ENCODE peak calls at places on chromosomes 2 and 18, in five cellular contexts. One of them, this sample, is unnamed.

GRCh38 chr18:12304351-12305210 is 3.5 kb upstream of the TUBB6 start:
- DNase-seq in OCI-LY7: no peak
- DNase-seq in coronary artery: peak; percentile 71
- DNase-seq in adrenal gland: no peak
- DNase-seq in fibroblast of villous mesenchyme: no peak
- DNase-seq in this sample: no peak

GRCh38 chr2:11498543-11499034 is 32.6 kb upstream of the E2F6 start:
- DNase-seq in fibroblast of villous mesenchyme: no peak
- DNase-seq in adrenal gland: peak; percentile 94
- DNase-seq in coronary artery: no peak
- DNase-seq in OCI-LY7: no peak
- DNase-seq in this sample: no peak

GRCh38 chr18:31603335-31603734 is 11.7 kb downstream of the TTR start:
- DNase-seq in coronary artery: no peak
- DNase-seq in fibroblast of villous mesenchyme: no peak
- DNase-seq in OCI-LY7: no peak
- DNase-seq in adrenal gland: peak; percentile 33
- DNase-seq in this sample: no peak

GRCh38 chr18:56316727-56317126 is 321.7 kb downstream of the TXNL1 start:
- DNase-seq in coronary artery: no peak
- DNase-seq in fibroblast of villous mesenchyme: no peak
- DNase-seq in adrenal gland: no peak
- DNase-seq in OCI-LY7: no peak
- DNase-seq in this sample: no peak

GRCh38 chr2:8537572-8538155 is 144.2 kb upstream of the ID2 start:
- DNase-seq in fibroblast of villous mesenchyme: no peak
- DNase-seq in OCI-LY7: no peak
- DNase-seq in adrenal gland: no peak
- DNase-seq in coronary artery: no peak
- DNase-seq in this sample: no peak

GRCh38 chr2:28411956-28412609 is 19.4 kb downstream of the FOSL2 start:
- DNase-seq in OCI-LY7: no peak
- DNase-seq in fibroblast of villous mesenchyme: no peak
- DNase-seq in coronary artery: no peak
- DNase-seq in adrenal gland: peak; percentile 27
- DNase-seq in this sample: no peak

GRCh38 chr18:44682181-44682870 is 1.6 kb downstream of the SETBP1 start:
- DNase-seq in OCI-LY7: no peak
- DNase-seq in fibroblast of villous mesenchyme: no peak
- DNase-seq in adrenal gland: no peak
- DNase-seq in coronary artery: no peak
- DNase-seq in this sample: no peak

GRCh38 chr2:96103388-96103705 is 13.0 kb downstream of the ADRA2B start:
- DNase-seq in adrenal gland: no peak
- DNase-seq in OCI-LY7: no peak
- DNase-seq in fibroblast of villous mesenchyme: no peak
- DNase-seq in coronary artery: peak; percentile 61
- DNase-seq in this sample: no peak

GRCh38 chr2:74690571-74690970 is 36.5 kb downstream of the SEMA4F start:
- DNase-seq in adrenal gland: peak; percentile 46
- DNase-seq in fibroblast of villous mesenchyme: peak; percentile 77
- DNase-seq in coronary artery: no peak
- DNase-seq in OCI-LY7: peak; percentile 62
- DNase-seq in this sample: peak; percentile 82

GRCh38 chr18:55833543-55833942 is 245.6 kb upstream of the TCF4 start:
- DNase-seq in fibroblast of villous mesenchyme: peak; percentile 97
- DNase-seq in OCI-LY7: no peak
- DNase-seq in coronary artery: no peak
- DNase-seq in adrenal gland: no peak
- DNase-seq in this sample: peak; percentile 95

GRCh38 chr18:45850021-45850420 is 24.5 kb downstream of the SIGLEC15 start:
- DNase-seq in adrenal gland: no peak
- DNase-seq in fibroblast of villous mesenchyme: no peak
- DNase-seq in OCI-LY7: no peak
- DNase-seq in coronary artery: no peak
- DNase-seq in this sample: peak; percentile 19

GRCh38 chr18:45863469-45863868 is 38.0 kb downstream of the SIGLEC15 start:
- DNase-seq in coronary artery: no peak
- DNase-seq in OCI-LY7: no peak
- DNase-seq in adrenal gland: no peak
- DNase-seq in fibroblast of villous mesenchyme: no peak
- DNase-seq in this sample: no peak

GRCh38 chr2:177187631-177188312 is 24.8 kb upstream of the HNRNPA3 start:
- DNase-seq in coronary artery: no peak
- DNase-seq in fibroblast of villous mesenchyme: peak; percentile 71
- DNase-seq in OCI-LY7: no peak
- DNase-seq in adrenal gland: no peak
- DNase-seq in this sample: peak; percentile 39

GRCh38 chr2:224195954-224196571 is 157.0 kb upstream of the SERPINE2 start:
- DNase-seq in fibroblast of villous mesenchyme: no peak
- DNase-seq in coronary artery: no peak
- DNase-seq in OCI-LY7: no peak
- DNase-seq in adrenal gland: peak; percentile 26
- DNase-seq in this sample: peak; percentile 34

GRCh38 chr2:174597347-174598047 is at the start of gene WIPF1:
- DNase-seq in fibroblast of villous mesenchyme: peak; percentile 84
- DNase-seq in coronary artery: no peak
- DNase-seq in OCI-LY7: peak; percentile 84
- DNase-seq in adrenal gland: peak; percentile 64
- DNase-seq in this sample: peak; percentile 82

GRCh38 chr2:217934321-217935131 is 68.3 kb downstream of the TNS1 start:
- DNase-seq in coronary artery: peak; percentile 92
- DNase-seq in adrenal gland: peak; percentile 80
- DNase-seq in fibroblast of villous mesenchyme: peak; percentile 73
- DNase-seq in OCI-LY7: no peak
- DNase-seq in this sample: peak; percentile 91

GRCh38 chr2:217935245-217935879 is 67.4 kb downstream of the TNS1 start:
- DNase-seq in fibroblast of villous mesenchyme: peak; percentile 76
- DNase-seq in adrenal gland: no peak
- DNase-seq in coronary artery: no peak
- DNase-seq in OCI-LY7: no peak
- DNase-seq in this sample: peak; percentile 87

GRCh38 chr2:217932661-217933325 is 70.0 kb downstream of the TNS1 start:
- DNase-seq in adrenal gland: peak; percentile 81
- DNase-seq in OCI-LY7: no peak
- DNase-seq in fibroblast of villous mesenchyme: no peak
- DNase-seq in coronary artery: no peak
- DNase-seq in this sample: peak; percentile 73

GRCh38 chr2:217931846-217932560 is 70.8 kb downstream of the TNS1 start:
- DNase-seq in OCI-LY7: no peak
- DNase-seq in adrenal gland: no peak
- DNase-seq in coronary artery: no peak
- DNase-seq in fibroblast of villous mesenchyme: no peak
- DNase-seq in this sample: no peak

GRCh38 chr2:217933326-217933993 is 69.3 kb downstream of the TNS1 start:
- DNase-seq in coronary artery: no peak
- DNase-seq in fibroblast of villous mesenchyme: no peak
- DNase-seq in adrenal gland: no peak
- DNase-seq in OCI-LY7: no peak
- DNase-seq in this sample: no peak
- H3K4me3 ChIP-seq in coronary artery: peak overlapping the region; percentile 99
- H3K4me3 ChIP-seq in fibroblast of villous mesenchyme: no peak overlapping the region
- H3K4me3 ChIP-seq in adrenal gland: no peak overlapping the region
- H3K4me3 ChIP-seq in OCI-LY7: no peak overlapping the region
- H3K4me3 ChIP-seq in this sample: no peak overlapping the region

GRCh38 chr18:27017901-27018500 is 152.5 kb upstream of the AQP4 start:
- DNase-seq in OCI-LY7: peak; percentile 13
- DNase-seq in fibroblast of villous mesenchyme: no peak
- DNase-seq in coronary artery: no peak
- DNase-seq in adrenal gland: peak; percentile 4
- DNase-seq in this sample: peak; percentile 14
- TF ChIP-seq CTCF in OCI-LY7: peak; percentile 82
- TF ChIP-seq CTCF in fibroblast of villous mesenchyme: no peak
- TF ChIP-seq CTCF in coronary artery: no peak
- TF ChIP-seq CTCF in adrenal gland: peak; percentile 57
- TF ChIP-seq CTCF in this sample: peak; percentile 30

DNA sequence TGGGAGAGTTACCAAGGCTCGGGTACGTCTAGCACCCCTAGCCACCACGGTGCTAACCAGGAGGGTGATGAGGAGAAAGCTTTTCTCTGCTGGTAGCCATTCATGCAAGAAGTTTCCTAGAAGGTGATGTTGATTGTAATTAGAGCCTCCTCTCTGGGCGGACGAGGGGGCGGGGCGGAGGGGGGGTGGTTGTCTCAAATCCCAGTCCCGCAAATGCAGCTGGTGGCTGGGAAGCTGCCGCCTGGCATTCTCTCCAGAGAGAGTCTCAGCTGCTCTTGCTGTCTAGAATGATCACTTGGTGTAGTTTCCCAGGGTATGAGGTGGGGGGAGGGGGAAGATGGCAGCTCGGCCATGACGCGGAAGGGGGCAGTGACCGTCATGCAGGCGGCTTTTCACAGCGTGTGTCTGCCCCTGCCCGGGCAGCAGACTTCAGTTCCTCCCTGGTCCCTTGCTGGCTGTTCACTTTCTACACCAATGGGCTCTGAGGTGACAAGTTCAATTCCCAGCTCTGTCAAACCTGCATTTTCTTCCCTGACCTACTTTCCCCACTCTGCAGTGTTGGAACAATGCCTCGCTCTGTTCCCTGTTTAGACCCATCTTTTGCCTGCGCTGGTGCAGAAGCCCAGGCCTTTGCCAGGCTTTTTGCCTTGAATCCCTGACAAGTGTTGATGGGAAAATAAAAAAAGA is 61.5 kb upstream of the KLF7 start:
- DNase-seq in adrenal gland: peak; percentile 25
- DNase-seq in fibroblast of villous mesenchyme: peak; percentile 52
- DNase-seq in OCI-LY7: no peak
- DNase-seq in coronary artery: no peak
- DNase-seq in this sample: peak; percentile 44
- H3K4me3 ChIP-seq in adrenal gland: no peak overlapping the region
- H3K4me3 ChIP-seq in fibroblast of villous mesenchyme: peak overlapping the region; percentile 24
- H3K4me3 ChIP-seq in OCI-LY7: no peak overlapping the region
- H3K4me3 ChIP-seq in coronary artery: peak overlapping the region; percentile 61
- H3K4me3 ChIP-seq in this sample: no peak overlapping the region

DNA sequence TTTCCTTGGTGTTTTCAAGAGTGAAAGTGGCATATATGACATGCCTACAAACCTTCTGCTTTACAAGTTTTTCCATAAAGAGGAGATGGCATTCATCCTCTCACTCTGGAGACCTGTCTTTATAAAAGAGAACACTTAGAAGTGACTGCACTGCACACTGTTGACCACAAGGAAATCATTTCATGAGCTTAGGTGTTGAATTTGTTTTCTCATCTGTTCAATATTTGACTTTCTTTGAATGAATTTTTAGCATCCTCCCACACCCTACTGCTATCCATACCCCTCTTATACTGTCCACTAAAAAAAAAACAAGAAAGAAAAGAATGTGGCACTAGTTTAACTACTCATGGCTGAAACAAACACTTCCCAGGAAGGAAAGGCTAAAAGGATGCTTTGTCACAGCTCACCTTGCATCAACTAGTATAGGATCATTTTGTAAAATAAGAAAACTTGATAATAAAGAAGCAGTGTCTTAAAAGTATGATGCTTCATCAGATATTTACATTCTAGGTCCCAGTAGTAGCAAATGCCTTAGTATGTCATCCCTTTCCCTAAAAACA is 83.0 kb downstream of the ACVR1 start:
- DNase-seq in coronary artery: no peak
- DNase-seq in adrenal gland: no peak
- DNase-seq in fibroblast of villous mesenchyme: no peak
- DNase-seq in OCI-LY7: no peak
- DNase-seq in this sample: no peak
- TF ChIP-seq CTCF in coronary artery: no peak
- TF ChIP-seq CTCF in adrenal gland: no peak
- TF ChIP-seq CTCF in fibroblast of villous mesenchyme: peak; percentile 51
- TF ChIP-seq CTCF in OCI-LY7: no peak
- TF ChIP-seq CTCF in this sample: peak; percentile 36

GRCh38 chr2:216637472-216637871 is 4.3 kb downstream of the IGFBP2 start:
- DNase-seq in adrenal gland: no peak
- DNase-seq in coronary artery: no peak
- DNase-seq in OCI-LY7: no peak
- DNase-seq in fibroblast of villous mesenchyme: no peak
- DNase-seq in this sample: no peak
- H3K4me3 ChIP-seq in adrenal gland: no peak overlapping the region
- H3K4me3 ChIP-seq in coronary artery: peak overlapping the region; percentile 89
- H3K4me3 ChIP-seq in OCI-LY7: no peak overlapping the region
- H3K4me3 ChIP-seq in fibroblast of villous mesenchyme: no peak overlapping the region
- H3K4me3 ChIP-seq in this sample: no peak overlapping the region

GRCh38 chr2:68715353-68716041 is 19.1 kb upstream of the ARHGAP25 start:
- DNase-seq in OCI-LY7: peak; percentile 87
- DNase-seq in adrenal gland: peak; percentile 73
- DNase-seq in coronary artery: no peak
- DNase-seq in fibroblast of villous mesenchyme: peak; percentile 47
- DNase-seq in this sample: peak; percentile 67
- TF ChIP-seq CTCF in OCI-LY7: peak; percentile 90
- TF ChIP-seq CTCF in adrenal gland: peak; percentile 51
- TF ChIP-seq CTCF in coronary artery: peak; percentile 22
- TF ChIP-seq CTCF in fibroblast of villous mesenchyme: peak; percentile 77
- TF ChIP-seq CTCF in this sample: peak; percentile 88